ENCODE peak calls at places on chromosome 11, in five cellular contexts. F, C, H, D and E are unnamed samples. For H3K9me3, the result is how much of the 10 kb centered on the place peaks cover.

GRCh38 chr11:73241300-73241699 is 23.2 kb downstream of the P2RY2 start:
- DNase-seq in F (no peak), C (no peak), H (no peak), D (no peak), E (no peak)

GRCh38 chr11:75858613-75859012 is 43.6 kb downstream of the UVRAG start:
- DNase-seq in F (no peak), C (peak), H (no peak), D (no peak), E (no peak)

GRCh38 chr11:64990222-64990918 is 6.4 kb downstream of the BATF2 start:
- DNase-seq in F (no peak), C (no peak), H (no peak), D (no peak), E (no peak)

GRCh38 chr11:16959528-16960100 is 54.6 kb downstream of the PLEKHA7 start:
- DNase-seq in F (no peak), C (no peak), H (no peak), D (no peak), E (no peak)

GRCh38 chr11:109978895-109979294 is 114.3 kb upstream of the ZC3H12C start:
- DNase-seq in F (no peak), C (peak), H (no peak), D (no peak), E (no peak)

GRCh38 chr11:37946155-37946766 is 1348.2 kb upstream of the RAG2 start:
- DNase-seq in F (no peak), C (peak), H (peak), D (peak), E (no peak)

GRCh38 chr11:2825886-2826678 is 59.5 kb downstream of the CDKN1C start:
- DNase-seq in F (peak), C (peak), H (no peak), D (peak), E (no peak)

GRCh38 chr11:129283141-129283540 is 91.0 kb upstream of the ARHGAP32 start:
- DNase-seq in F (no peak), C (no peak), H (no peak), D (peak), E (no peak)

GRCh38 chr11:18775492-18776292 is 15.9 kb downstream of the PTPN5 start:
- DNase-seq in F (peak), C (peak), H (peak), D (peak), E (peak)

GRCh38 chr11:10181811-10182210 is 112.2 kb downstream of the SBF2 start:
- DNase-seq in F (no peak), C (peak), H (peak), D (no peak), E (no peak)

GRCh38 chr11:100663583-100663982 is 23.5 kb upstream of the ARHGAP42 start:
- DNase-seq in F (no peak), C (no peak), H (no peak), D (no peak), E (no peak)

GRCh38 chr11:26557666-26558065 is 14.4 kb downstream of the MUC15 start:
- DNase-seq in F (no peak), C (no peak), H (no peak), D (no peak), E (no peak)

GRCh38 chr11:31977343-31977742 is 113.5 kb upstream of the RCN1 start:
- DNase-seq in F (no peak), C (no peak), H (no peak), D (no peak), E (no peak)

GRCh38 chr11:75307058-75307457 is 44.4 kb downstream of the ARRB1 start:
- DNase-seq in F (no peak), C (no peak), H (no peak), D (no peak), E (no peak)

GRCh38 chr11:23278121-23278520 is 417.8 kb upstream of the CCDC179 start:
- DNase-seq in F (no peak), C (no peak), H (no peak), D (no peak), E (no peak)

DNA sequence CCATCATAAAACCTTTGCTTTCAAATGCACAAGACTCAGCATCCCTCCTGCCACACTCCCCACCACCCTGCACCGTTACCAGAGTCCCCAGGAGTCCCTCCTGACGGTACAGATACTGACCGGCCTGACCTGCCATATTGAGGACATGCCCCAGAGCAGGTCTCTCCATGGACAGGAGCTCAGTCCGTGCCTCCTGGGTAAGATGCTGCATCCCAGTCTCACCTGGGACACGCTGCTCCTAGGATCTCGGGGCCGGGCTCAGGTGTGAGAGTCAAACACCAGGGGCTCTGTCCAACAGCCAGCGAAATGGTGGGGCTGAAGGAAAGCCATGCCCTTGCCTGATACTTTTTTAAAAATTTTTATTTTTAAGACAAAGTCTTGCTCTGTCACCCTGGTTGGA is 328.3 kb downstream of the SHANK2 start:
- DNase-seq in F (no peak), C (no peak), H (no peak), D (no peak), E (no peak)
- H3K9me3 ChIP-seq in F (under half), C (under half), H (under half), D (under half), E (under half)

DNA sequence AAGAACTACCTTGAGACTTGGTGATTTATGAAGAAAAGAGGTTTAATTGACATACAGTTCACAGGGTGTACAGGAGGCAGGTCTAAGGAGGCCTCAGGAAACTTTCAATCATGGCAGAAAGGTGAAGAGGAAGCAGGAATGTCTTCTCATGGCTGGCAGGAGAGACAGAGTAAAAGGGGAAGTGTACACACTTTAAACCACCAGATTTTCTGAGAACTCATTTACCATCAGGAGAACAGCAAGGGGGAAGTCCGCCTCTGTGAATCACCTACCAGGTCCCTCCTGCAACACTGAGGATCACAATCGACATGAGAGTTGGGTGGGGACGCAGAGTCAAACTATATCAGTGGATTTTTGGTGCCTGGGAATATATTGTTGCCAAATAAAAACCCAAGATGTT is 40.3 kb upstream of the OR5D13 start:
- DNase-seq in F (no peak), C (no peak), H (no peak), D (no peak), E (no peak)
- H3K9me3 ChIP-seq in F (under half), C (under half), H (under half), D (under half), E (under half)

GRCh38 chr11:61080526-61080925 is 21.8 kb upstream of the CD5 start:
- DNase-seq in F (no peak), C (no peak), H (peak), D (no peak), E (no peak)

GRCh38 chr11:61082161-61082870 is 20.0 kb upstream of the CD5 start:
- DNase-seq in F (no peak), C (no peak), H (peak), D (no peak), E (no peak)

GRCh38 chr11:61082931-61083531 is 19.3 kb upstream of the CD5 start:
- DNase-seq in F (no peak), C (no peak), H (peak), D (no peak), E (no peak)

GRCh38 chr11:61080986-61081590 is 21.2 kb upstream of the CD5 start:
- DNase-seq in F (no peak), C (no peak), H (peak), D (no peak), E (no peak)

GRCh38 chr11:61083601-61084147 is 18.6 kb upstream of the CD5 start:
- DNase-seq in F (no peak), C (no peak), H (peak), D (no peak), E (peak)
- H3K9me3 ChIP-seq in F (under half), C (under half), H (under half), D (under half), E (under half)

GRCh38 chr11:102436546-102436945 is 16.0 kb downstream of the TMEM123 start:
- DNase-seq in F (no peak), C (peak), H (no peak), D (no peak), E (no peak)

GRCh38 chr11:102435688-102436087 is 16.9 kb downstream of the TMEM123 start:
- DNase-seq in F (no peak), C (no peak), H (no peak), D (no peak), E (no peak)

GRCh38 chr11:102437727-102438126 is 14.8 kb downstream of the TMEM123 start:
- DNase-seq in F (no peak), C (no peak), H (no peak), D (no peak), E (no peak)

GRCh38 chr11:102438311-102439062 is 14.1 kb downstream of the TMEM123 start:
- DNase-seq in F (peak), C (no peak), H (peak), D (no peak), E (no peak)

GRCh38 chr11:102437026-102437425 is 15.5 kb downstream of the TMEM123 start:
- DNase-seq in F (no peak), C (no peak), H (no peak), D (no peak), E (no peak)
- H3K9me3 ChIP-seq in F (under half), C (under half), H (under half), D (under half), E (under half)

DNA sequence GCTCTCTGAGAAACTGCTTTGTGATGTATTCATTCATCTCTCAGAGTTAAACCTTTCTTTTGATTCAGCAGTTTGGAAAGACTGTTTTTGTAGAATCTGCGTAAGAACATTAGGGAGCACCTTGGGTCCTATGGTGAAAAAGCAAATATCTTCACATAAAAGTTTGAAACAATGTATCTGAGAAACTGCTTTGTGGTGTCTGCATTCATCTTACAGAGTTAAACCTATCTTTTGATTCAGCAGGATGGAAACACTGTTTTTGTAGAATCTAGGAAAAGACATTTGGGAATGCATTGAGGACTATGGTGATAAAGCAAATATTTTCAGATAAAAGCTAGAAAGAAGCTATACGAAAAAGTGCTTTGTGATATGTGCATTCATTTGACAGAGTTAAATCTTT is 361.3 kb downstream of the OR4C45 start:
- DNase-seq in F (no peak), C (no peak), H (no peak), D (no peak), E (no peak)
- H3K9me3 ChIP-seq in F (half or more), C (half or more), H (half or more), D (half or more), E (under half)

DNA sequence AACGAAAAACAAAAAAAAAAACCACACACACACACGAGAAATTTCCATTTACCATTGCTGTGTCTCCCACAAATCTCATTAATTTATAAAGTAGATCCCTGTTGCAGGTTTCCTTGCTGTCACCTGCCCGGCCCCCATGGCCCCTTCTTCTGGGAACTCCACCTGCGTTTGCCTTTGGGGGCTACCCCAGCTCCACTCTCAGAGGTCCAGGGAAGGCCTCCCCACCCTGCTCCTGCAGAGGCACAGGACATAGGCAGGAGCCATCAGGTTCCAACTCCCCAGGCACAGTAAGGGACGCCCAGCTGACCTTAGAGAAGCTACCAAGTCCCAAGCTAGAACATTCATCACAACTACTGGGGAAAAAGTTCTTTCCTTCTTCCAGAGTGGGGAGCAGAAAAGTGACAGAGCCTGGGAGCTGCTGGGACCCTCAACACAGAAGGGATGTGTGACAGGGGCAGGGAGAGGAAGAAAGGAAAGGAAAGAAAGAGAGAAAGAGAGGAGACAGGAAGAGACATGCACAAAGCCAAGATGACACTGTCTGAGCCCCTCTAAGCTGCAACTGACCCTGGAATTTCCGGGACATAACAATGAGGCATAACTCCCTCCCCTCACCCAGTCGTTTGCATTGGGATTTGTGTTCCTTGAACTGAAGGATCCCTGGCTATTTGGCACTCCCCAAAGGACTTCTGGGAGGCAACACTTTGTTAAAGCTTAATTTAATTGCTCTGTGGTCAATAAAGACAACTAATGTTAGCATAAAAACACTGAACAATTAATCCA is 175.7 kb downstream of the SHANK2 start:
- DNase-seq in F (no peak), C (no peak), H (no peak), D (no peak), E (no peak)
- H3K9me3 ChIP-seq in F (under half), C (under half), H (under half), D (under half), E (under half)

GRCh38 chr11:91800208-91800914 is 424.3 kb upstream of the FAT3 start:
- DNase-seq in F (no peak), C (no peak), H (no peak), D (no peak), E (no peak)

GRCh38 chr11:91794146-91794545 is 430.5 kb upstream of the FAT3 start:
- DNase-seq in F (no peak), C (no peak), H (no peak), D (no peak), E (no peak)

GRCh38 chr11:91796999-91797398 is 427.6 kb upstream of the FAT3 start:
- DNase-seq in F (no peak), C (no peak), H (no peak), D (no peak), E (no peak)

GRCh38 chr11:91795139-91795887 is 429.3 kb upstream of the FAT3 start:
- DNase-seq in F (no peak), C (no peak), H (no peak), D (no peak), E (no peak)

GRCh38 chr11:91798240-91798639 is 426.4 kb upstream of the FAT3 start:
- DNase-seq in F (no peak), C (no peak), H (no peak), D (no peak), E (no peak)
- H3K9me3 ChIP-seq in F (under half), C (under half), H (under half), D (under half), E (under half)

GRCh38 chr11:132627981-132628380 is 904.3 kb downstream of the OPCML start:
- DNase-seq in F (no peak), C (no peak), H (no peak), D (no peak), E (no peak)
- H3K9me3 ChIP-seq in F (under half), C (under half), H (under half), D (under half), E (under half)

DNA sequence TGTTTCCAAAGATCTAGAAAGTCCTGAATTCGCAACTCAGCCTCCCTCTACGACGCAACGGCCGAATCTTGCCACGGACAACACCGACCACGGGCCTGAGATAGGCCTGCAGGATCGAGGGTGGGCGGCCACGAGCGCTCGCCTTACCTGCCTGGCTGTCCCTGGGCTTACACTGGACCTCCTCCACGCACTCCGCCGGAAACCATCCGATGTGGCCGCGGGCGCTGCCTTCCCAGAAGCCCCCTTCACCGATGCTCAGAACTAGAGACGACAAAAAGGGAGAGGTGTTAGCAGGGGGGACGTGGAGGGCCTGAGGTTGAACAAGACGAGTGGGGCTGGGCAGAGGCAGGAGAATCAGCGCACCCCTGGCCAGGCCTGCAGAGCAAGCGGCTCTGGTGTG is 400.0 kb downstream of the CTTN start:
- DNase-seq in F (peak), C (no peak), H (no peak), D (no peak), E (no peak)
- H3K9me3 ChIP-seq in F (under half), C (under half), H (under half), D (under half), E (under half)